ENCODE peak calls at places on chromosomes 11 and 22, in nine cellular contexts. A is HuH-7; X is substantia nigra; F is T-helper 2 cell; V is stimulated activated CD8-positive, alpha-beta memory T cell treated with anti-CD3 and anti-CD28 coated beads, Interleukin-15, amount 100 ng/mL, for 1 hour; T is nucleus accumbens; L is NCI-H748 treated with DMSO at 0.1 percent for 48 hours; W is AG09319; R is activated T-cell treated with anti-CD3 and anti-CD28 coated beads, Interleukin-2, amount 50 U/mL, for 1 hour. Q is an unnamed sample.

GRCh38 chr22:42279425-42280020 is 9.1 kb upstream of the TCF20 start:
- DNase-seq in A (no peak), X (no peak), F (no peak), V (no peak), T (no peak), L (no peak), W (no peak), R (no peak), Q (no peak)

GRCh38 chr11:82960779-82961143 is 59.2 kb downstream of the DDIAS start:
- DNase-seq in A (no peak), X (no peak), F (no peak), V (no peak), T (no peak), L (no peak), W (no peak), R (no peak), Q (no peak)

GRCh38 chr11:26028294-26028954 is 303.5 kb upstream of the ANO3 start:
- DNase-seq in A (no peak), X (no peak), F (no peak), V (no peak), T (no peak), L (no peak), W (peak), R (no peak), Q (no peak)

GRCh38 chr11:95134491-95134890 is 44.8 kb downstream of the ENDOD1 start:
- DNase-seq in A (no peak), X (peak), F (no peak), V (no peak), T (no peak), L (no peak), W (no peak), R (no peak), Q (no peak)

GRCh38 chr11:76236092-76237026 is 30.1 kb upstream of the WNT11 start:
- DNase-seq in A (peak), X (peak), F (peak), V (no peak), T (peak), L (peak), W (no peak), R (no peak), Q (no peak)

GRCh38 chr11:1568451-1568911 is 3.6 kb downstream of the DUSP8 start:
- DNase-seq in A (no peak), X (no peak), F (no peak), V (no peak), T (peak), L (peak), W (no peak), R (peak), Q (no peak)

GRCh38 chr11:74397531-74398243 is 546 bp downstream of the PGM2L1 start:
- DNase-seq in A (peak), X (no peak), F (peak), V (peak), T (no peak), L (peak), W (no peak), R (no peak), Q (peak)

GRCh38 chr11:101254037-101254436 is 124.4 kb upstream of the PGR start:
- DNase-seq in A (no peak), X (no peak), F (no peak), V (no peak), T (no peak), L (no peak), W (no peak), R (no peak), Q (no peak)

GRCh38 chr11:100739636-100740035 is 52.5 kb downstream of the ARHGAP42 start:
- DNase-seq in A (no peak), X (no peak), F (no peak), V (no peak), T (no peak), L (no peak), W (peak), R (no peak), Q (no peak)

Q was measured in T-helper 22 cell.